ENCODE peak calls at places on chromosomes 11 and 22, in eight cellular contexts. S is BJ, U is fibroblast of the aortic adventitia, W is PC-9, F is lower lobe of right lung, N is epithelial cell of proximal tubule, Q is psoas muscle, J is suprapubic skin. K is an unnamed sample.

GRCh38 chr11:76752321-76753175 is 30.6 kb upstream of the TSKU start:
- DNase-seq in F (peak), J (peak), Q (peak), U (peak), S (peak), W (peak), N (no peak), K (no peak)

GRCh38 chr11:117933930-117934329 is 4.7 kb upstream of the TMPRSS13 start:
- DNase-seq in W (no peak), Q (no peak), S (no peak), U (no peak), J (peak), N (no peak), F (peak), K (no peak)

GRCh38 chr11:11027271-11027670 is 169.4 kb upstream of the ZBED5 start:
- DNase-seq in U (peak), J (no peak), F (no peak), W (no peak), N (no peak), S (peak), Q (no peak), K (peak)

GRCh38 chr11:63602296-63602695 is 11.9 kb downstream of the PLAAT3 start:
- DNase-seq in Q (no peak), N (no peak), J (no peak), F (no peak), U (peak), W (no peak), S (no peak), K (peak)

GRCh38 chr11:61860054-61860903 is 31.1 kb downstream of the FADS3 start:
- DNase-seq in S (no peak), F (no peak), J (no peak), U (peak), W (peak), N (no peak), Q (no peak), K (no peak)

GRCh38 chr22:40462195-40462988 is 92.0 kb downstream of the SGSM3 start:
- DNase-seq in F (no peak), W (no peak), N (no peak), U (no peak), Q (no peak), S (no peak), J (no peak), K (no peak)

GRCh38 chr11:134862168-134862567 is 450.1 kb upstream of the B3GAT1 start:
- DNase-seq in N (no peak), J (no peak), Q (no peak), U (no peak), F (no peak), W (no peak), S (no peak), K (no peak)

GRCh38 chr11:128503231-128503991 is 83.9 kb downstream of the ETS1 start:
- DNase-seq in Q (no peak), U (peak), J (no peak), F (no peak), N (peak), S (peak), W (no peak), K (peak)

GRCh38 chr11:111764621-111765020 is 1.6 kb downstream of the PPP2R1B start:
- DNase-seq in N (no peak), U (no peak), Q (no peak), W (no peak), S (no peak), F (no peak), J (no peak), K (no peak)

GRCh38 chr11:119116601-119117000 is 4.8 kb upstream of the HINFP start:
- DNase-seq in U (no peak), N (no peak), S (no peak), W (no peak), J (no peak), Q (no peak), F (no peak), K (no peak)

GRCh38 chr11:119942021-119942420 is 195.9 kb downstream of the TRIM29 start:
- DNase-seq in W (no peak), F (no peak), J (no peak), U (no peak), Q (no peak), S (no peak), N (no peak), K (no peak)

GRCh38 chr22:39253427-39254070 is 8.8 kb upstream of the PDGFB start:
- DNase-seq in Q (peak), J (no peak), U (peak), F (no peak), N (peak), W (peak), S (peak), K (peak)

GRCh38 chr11:114353448-114353847 is 46.9 kb downstream of the C11orf71 start:
- DNase-seq in J (no peak), S (no peak), W (no peak), F (no peak), Q (no peak), N (no peak), U (no peak), K (no peak)

GRCh38 chr22:17970205-17970708 is 54.1 kb downstream of the MICAL3 start:
- DNase-seq in F (no peak), N (no peak), U (no peak), S (no peak), Q (no peak), J (no peak), W (no peak), K (no peak)

GRCh38 chr22:21571679-21572078 is 4.2 kb downstream of the UBE2L3 start:
- DNase-seq in S (no peak), Q (no peak), F (no peak), W (no peak), J (no peak), U (no peak), N (no peak), K (no peak)

GRCh38 chr22:21567456-21568206 is at the start of gene UBE2L3:
- DNase-seq in S (peak), Q (peak), W (peak), F (peak), U (peak), J (peak), N (no peak), K (no peak)

GRCh38 chr22:21568207-21569075 is 927 bp downstream of the UBE2L3 start:
- DNase-seq in W (no peak), U (peak), F (no peak), Q (no peak), N (no peak), S (no peak), J (no peak), K (no peak)

GRCh38 chr22:21570398-21570797 is 2.9 kb downstream of the UBE2L3 start:
- DNase-seq in F (no peak), N (no peak), S (no peak), J (no peak), W (no peak), Q (no peak), U (no peak), K (no peak)

GRCh38 chr22:21569459-21570161 is 2.1 kb downstream of the UBE2L3 start:
- DNase-seq in S (no peak), F (no peak), U (no peak), N (no peak), J (no peak), W (no peak), Q (no peak), K (no peak)
- H3K4me3 ChIP-seq in S (no peak), F (peak), U (peak), N (peak), J (peak), W (peak), Q (peak), K (peak)

GRCh38 chr11:125568970-125569912 is at the start of gene EI24:
- DNase-seq in S (peak), W (peak), Q (peak), U (peak), F (peak), N (no peak), J (peak), K (peak)
- TF ChIP-seq CTCF in S (peak), W (peak), Q (peak), U (peak), F (peak), N (peak), J (peak), K (peak)

DNA sequence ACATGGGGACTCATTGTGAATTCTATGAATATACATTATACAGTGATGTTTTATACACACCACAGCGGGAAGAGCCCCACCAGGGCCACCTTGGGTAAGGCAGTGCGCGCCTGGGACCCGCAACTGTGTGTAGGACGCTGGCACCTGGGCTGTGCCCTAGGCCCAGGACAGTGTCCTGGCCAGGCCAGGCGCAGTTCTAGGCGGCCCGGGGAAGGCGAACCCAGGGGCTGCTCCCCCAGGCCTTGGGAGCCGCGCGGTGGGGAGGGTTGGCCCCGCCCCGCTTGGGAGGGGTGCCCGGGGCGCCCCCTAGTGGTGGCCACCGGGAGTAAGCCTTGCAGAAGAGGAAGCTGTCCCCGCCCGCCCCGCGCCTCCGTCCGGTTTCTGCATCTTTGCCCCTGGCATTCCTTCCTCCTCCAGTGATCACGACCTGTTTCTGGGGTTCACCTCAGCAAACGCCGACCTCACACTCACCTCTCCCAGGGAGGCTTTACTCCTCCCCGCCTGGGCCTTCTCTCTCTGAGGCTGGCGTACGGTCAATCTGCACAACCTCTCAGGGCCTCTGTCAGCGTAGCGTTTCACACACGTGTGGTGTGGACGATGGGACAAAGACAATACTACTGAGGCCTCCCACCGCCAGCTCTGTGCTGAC is 9.5 kb upstream of the EHD1 start:
- DNase-seq in W (peak), Q (peak), S (no peak), U (peak), F (peak), J (peak), N (no peak), K (no peak)
- H3K4me3 ChIP-seq in W (peak), Q (peak), S (no peak), U (no peak), F (peak), J (peak), N (peak), K (peak)

GRCh38 chr11:15988693-15989231 is 367.6 kb downstream of the SOX6 start:
- DNase-seq in Q (no peak), N (no peak), F (no peak), W (no peak), J (no peak), U (peak), S (no peak), K (no peak)
- TF ChIP-seq CTCF in Q (peak), N (peak), F (peak), W (peak), J (no peak), U (peak), S (peak), K (no peak)

DNA sequence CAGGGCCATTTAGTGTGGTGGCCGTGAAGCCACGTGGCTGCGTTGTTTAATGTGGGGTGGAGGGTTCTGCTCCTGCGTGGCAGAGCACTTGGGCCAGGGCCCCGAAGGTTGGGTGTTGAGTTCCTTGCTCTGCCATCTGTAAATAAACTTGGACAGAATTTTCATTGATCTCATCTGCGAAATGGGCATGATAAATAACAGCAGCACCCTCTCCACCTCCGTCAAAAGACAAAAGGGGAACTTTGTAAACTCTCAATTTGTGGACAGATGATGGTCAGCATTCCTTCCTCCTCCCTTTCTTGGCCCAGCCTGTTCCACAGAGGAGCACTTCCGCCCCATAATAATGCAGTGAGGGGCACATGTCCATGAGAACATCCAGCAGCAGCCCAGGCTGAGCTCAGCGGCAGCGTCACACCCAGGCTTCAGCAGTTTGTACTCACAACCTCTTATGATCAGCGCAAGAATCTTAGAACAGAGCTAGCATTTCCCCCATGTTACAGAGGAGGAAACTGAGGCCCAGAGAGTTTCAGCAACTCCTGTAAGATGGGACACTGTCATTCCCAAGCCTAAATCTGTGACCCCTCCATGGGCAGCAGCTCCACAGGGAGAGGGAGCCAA is 874.5 kb downstream of the BRD1 start:
- DNase-seq in W (no peak), N (no peak), Q (no peak), S (no peak), U (no peak), F (no peak), J (no peak), K (no peak)
- H3K4me3 ChIP-seq in W (no peak), N (no peak), Q (no peak), S (no peak), U (no peak), F (no peak), J (no peak), K (no peak)

DNA sequence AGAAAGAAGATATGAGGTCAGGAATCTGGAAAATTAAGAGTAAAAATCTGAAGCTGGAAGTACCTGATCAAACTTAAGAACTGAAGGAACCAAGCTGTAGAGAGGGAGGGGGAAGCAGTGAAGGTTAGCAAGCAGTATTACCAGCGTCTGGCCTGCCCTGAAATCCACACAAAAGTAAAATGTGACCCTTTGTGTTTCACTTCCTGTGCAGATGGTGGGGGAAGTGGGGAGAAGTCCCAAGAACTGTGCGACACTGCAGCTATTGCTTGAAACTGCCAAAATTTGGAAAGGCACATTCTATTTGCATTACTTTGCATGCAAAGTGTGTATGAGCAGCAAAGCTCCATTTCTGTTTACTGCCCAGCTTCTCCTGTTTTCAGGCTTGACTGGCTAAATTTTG is 72.1 kb upstream of the BMAL1 start:
- DNase-seq in U (no peak), Q (no peak), N (no peak), F (no peak), J (no peak), S (no peak), W (no peak), K (no peak)
- TF ChIP-seq CTCF in U (no peak), Q (no peak), N (no peak), F (no peak), J (no peak), S (no peak), W (no peak), K (no peak)

K was measured in AG04449.